ENCODE peak calls at places on chromosomes 11 and 22, in nine cellular contexts. W, V, Z, Y, J, M, O, T and G are unnamed samples.

GRCh38 chr11:116167706-116168458 is 604.9 kb downstream of the BUD13 start:
- DNase-seq in W (no peak), V (no peak), Z (no peak), Y (no peak), J (no peak), M (no peak), O (no peak), T (no peak), G (no peak)

GRCh38 chr11:114684636-114685035 is 6.3 kb downstream of the NXPE2 start:
- DNase-seq in W (no peak), V (no peak), Z (no peak), Y (no peak), J (no peak), M (peak; percentile 6), O (no peak), T (no peak), G (no peak)

GRCh38 chr22:19448076-19448607 is 631 bp upstream of the C22orf39 start:
- DNase-seq in W (peak; percentile 58), V (peak; percentile 75), Z (peak; percentile 31), Y (peak; percentile 18), J (no peak), M (peak; percentile 49), O (peak; percentile 58), T (peak; percentile 89), G (peak; percentile 59)

GRCh38 chr11:84800755-84801346 is 826.3 kb downstream of the DLG2 start:
- DNase-seq in W (no peak), V (peak; percentile 9), Z (peak; percentile 41), Y (no peak), J (no peak), M (peak; percentile 44), O (peak; percentile 66), T (peak; percentile 42), G (peak; percentile 45)

GRCh38 chr22:38446018-38446601 is 8.9 kb downstream of the KCNJ4 start:
- DNase-seq in W (no peak), V (no peak), Z (no peak), Y (no peak), J (no peak), M (no peak), O (no peak), T (no peak), G (no peak)

GRCh38 chr11:121958978-121959340 is 157.1 kb downstream of the BLID start:
- DNase-seq in W (no peak), V (no peak), Z (no peak), Y (no peak), J (no peak), M (no peak), O (no peak), T (no peak), G (no peak)

GRCh38 chr22:48343461-48343860 is 1484.2 kb downstream of the BRD1 start:
- DNase-seq in W (no peak), V (no peak), Z (no peak), Y (no peak), J (no peak), M (no peak), O (no peak), T (no peak), G (no peak)

GRCh38 chr11:18392434-18393321 is 1.7 kb upstream of the LDHA start:
- DNase-seq in W (no peak), V (no peak), Z (no peak), Y (peak; percentile 21), J (no peak), M (no peak), O (no peak), T (no peak), G (no peak)

GRCh38 chr22:30490399-30490798 is 15.1 kb downstream of the SEC14L4 start:
- DNase-seq in W (no peak), V (peak; percentile 74), Z (no peak), Y (no peak), J (no peak), M (no peak), O (peak; percentile 6), T (peak; percentile 25), G (no peak)

GRCh38 chr11:19844806-19845205 is 132.2 kb downstream of the NAV2 start:
- DNase-seq in W (no peak), V (no peak), Z (no peak), Y (no peak), J (no peak), M (peak; percentile 41), O (peak; percentile 16), T (no peak), G (no peak)

GRCh38 chr11:76385903-76386302 is 4.8 kb downstream of the GVQW3 start:
- DNase-seq in W (no peak), V (no peak), Z (no peak), Y (no peak), J (no peak), M (peak; percentile 44), O (no peak), T (no peak), G (no peak)

GRCh38 chr11:35927730-35928129 is 16.1 kb upstream of the LDLRAD3 start:
- DNase-seq in W (no peak), V (no peak), Z (peak; percentile 80), Y (no peak), J (no peak), M (peak; percentile 74), O (peak; percentile 22), T (no peak), G (no peak)

GRCh38 chr11:108609681-108610080 is 16.1 kb upstream of the EXPH5 start:
- DNase-seq in W (no peak), V (no peak), Z (peak; percentile 34), Y (no peak), J (no peak), M (peak; percentile 84), O (peak; percentile 77), T (no peak), G (peak; percentile 75)

GRCh38 chr22:42270178-42270511 is 308 bp downstream of the TCF20 start:
- DNase-seq in W (no peak), V (peak; percentile 89), Z (peak; percentile 22), Y (no peak), J (no peak), M (no peak), O (peak; percentile 32), T (peak; percentile 54), G (peak; percentile 25)

GRCh38 chr22:38069372-38070249 is 12.4 kb downstream of the PICK1 start:
- DNase-seq in W (no peak), V (peak; percentile 80), Z (peak; percentile 45), Y (no peak), J (peak; percentile 63), M (no peak), O (peak; percentile 18), T (peak; percentile 83), G (no peak)

GRCh38 chr22:28799125-28799833 is 1.1 kb downstream of the XBP1 start:
- DNase-seq in W (no peak), V (no peak), Z (peak; percentile 83), Y (peak; percentile 53), J (no peak), M (peak; percentile 90), O (peak; percentile 93), T (peak; percentile 60), G (peak; percentile 91)

GRCh38 chr11:79414644-79415317 is 26.0 kb downstream of the TENM4 start:
- DNase-seq in W (no peak), V (no peak), Z (no peak), Y (no peak), J (no peak), M (peak; percentile 94), O (peak; percentile 86), T (no peak), G (peak; percentile 84)

GRCh38 chr11:119204066-119204465 is 2.1 kb upstream of the CBL start:
- DNase-seq in W (no peak), V (no peak), Z (no peak), Y (no peak), J (no peak), M (no peak), O (no peak), T (no peak), G (no peak)

GRCh38 chr11:63892233-63892632 is 24.7 kb downstream of the RCOR2 start:
- DNase-seq in W (no peak), V (no peak), Z (no peak), Y (no peak), J (no peak), M (no peak), O (peak; percentile 23), T (no peak), G (no peak)

GRCh38 chr11:65639623-65640482 is 2.0 kb downstream of the SIPA1 start:
- DNase-seq in W (no peak), V (no peak), Z (no peak), Y (peak; percentile 61), J (peak; percentile 30), M (no peak), O (no peak), T (no peak), G (peak; percentile 27)

GRCh38 chr22:21028277-21029251 is 3.8 kb downstream of the SLC7A4 start:
- DNase-seq in W (no peak), V (no peak), Z (no peak), Y (no peak), J (no peak), M (no peak), O (no peak), T (peak; percentile 91), G (no peak)